ENCODE peak calls at places on chromosomes 1 and 21, in eight cellular contexts. One of them, this sample, is unnamed.

GRCh38 chr1:20366076-20366765 is 75.5 kb downstream of the VWA5B1 start:
- DNase-seq in gastrocnemius medialis: no peak
- DNase-seq in thoracic aorta: no peak
- DNase-seq in lower lobe of right lung: no peak
- DNase-seq in transverse colon: peak
- DNase-seq in ascending aorta: no peak
- DNase-seq in CD8-positive, alpha-beta memory T cell: no peak
- DNase-seq in right cardiac atrium: no peak
- DNase-seq in this sample: peak

GRCh38 chr1:225872075-225872430 is 10.1 kb downstream of the TMEM63A start:
- DNase-seq in ascending aorta: no peak
- DNase-seq in lower lobe of right lung: no peak
- DNase-seq in right cardiac atrium: no peak
- DNase-seq in CD8-positive, alpha-beta memory T cell: no peak
- DNase-seq in gastrocnemius medialis: no peak
- DNase-seq in thoracic aorta: no peak
- DNase-seq in transverse colon: no peak
- DNase-seq in this sample: no peak

GRCh38 chr1:220113136-220113695 is 19.3 kb downstream of the IARS2 start:
- DNase-seq in thoracic aorta: no peak
- DNase-seq in right cardiac atrium: no peak
- DNase-seq in transverse colon: no peak
- DNase-seq in CD8-positive, alpha-beta memory T cell: peak
- DNase-seq in gastrocnemius medialis: no peak
- DNase-seq in lower lobe of right lung: no peak
- DNase-seq in ascending aorta: no peak
- DNase-seq in this sample: peak

GRCh38 chr21:27060190-27060589 is 93.3 kb upstream of the ADAMTS5 start:
- DNase-seq in transverse colon: no peak
- DNase-seq in lower lobe of right lung: no peak
- DNase-seq in thoracic aorta: no peak
- DNase-seq in gastrocnemius medialis: no peak
- DNase-seq in CD8-positive, alpha-beta memory T cell: no peak
- DNase-seq in right cardiac atrium: no peak
- DNase-seq in ascending aorta: no peak
- DNase-seq in this sample: no peak

GRCh38 chr21:29233611-29234540 is 64.8 kb upstream of the BACH1 start:
- DNase-seq in gastrocnemius medialis: no peak
- DNase-seq in transverse colon: no peak
- DNase-seq in CD8-positive, alpha-beta memory T cell: no peak
- DNase-seq in lower lobe of right lung: no peak
- DNase-seq in ascending aorta: no peak
- DNase-seq in right cardiac atrium: no peak
- DNase-seq in thoracic aorta: no peak
- DNase-seq in this sample: no peak

GRCh38 chr1:228978486-228979324 is 243.4 kb downstream of the RHOU start:
- DNase-seq in ascending aorta: peak
- DNase-seq in lower lobe of right lung: no peak
- DNase-seq in right cardiac atrium: peak
- DNase-seq in transverse colon: peak
- DNase-seq in CD8-positive, alpha-beta memory T cell: no peak
- DNase-seq in gastrocnemius medialis: no peak
- DNase-seq in thoracic aorta: no peak
- DNase-seq in this sample: peak

GRCh38 chr1:205344010-205344808 is 12.5 kb downstream of the KLHDC8A start:
- DNase-seq in CD8-positive, alpha-beta memory T cell: peak
- DNase-seq in right cardiac atrium: peak
- DNase-seq in ascending aorta: no peak
- DNase-seq in gastrocnemius medialis: no peak
- DNase-seq in transverse colon: peak
- DNase-seq in thoracic aorta: no peak
- DNase-seq in lower lobe of right lung: peak
- DNase-seq in this sample: peak

GRCh38 chr1:244114895-244115294 is 63.8 kb downstream of the ZBTB18 start:
- DNase-seq in right cardiac atrium: no peak
- DNase-seq in thoracic aorta: no peak
- DNase-seq in lower lobe of right lung: no peak
- DNase-seq in gastrocnemius medialis: no peak
- DNase-seq in ascending aorta: no peak
- DNase-seq in CD8-positive, alpha-beta memory T cell: no peak
- DNase-seq in transverse colon: no peak
- DNase-seq in this sample: no peak

GRCh38 chr1:165235158-165235776 is 121.2 kb downstream of the LMX1A start:
- DNase-seq in lower lobe of right lung: no peak
- DNase-seq in CD8-positive, alpha-beta memory T cell: no peak
- DNase-seq in right cardiac atrium: peak
- DNase-seq in thoracic aorta: no peak
- DNase-seq in transverse colon: no peak
- DNase-seq in ascending aorta: no peak
- DNase-seq in gastrocnemius medialis: no peak
- DNase-seq in this sample: peak

GRCh38 chr1:226990133-226990716 is 50.1 kb downstream of the COQ8A start:
- DNase-seq in lower lobe of right lung: no peak
- DNase-seq in gastrocnemius medialis: peak
- DNase-seq in CD8-positive, alpha-beta memory T cell: no peak
- DNase-seq in right cardiac atrium: peak
- DNase-seq in thoracic aorta: no peak
- DNase-seq in ascending aorta: no peak
- DNase-seq in transverse colon: peak
- DNase-seq in this sample: no peak

GRCh38 chr1:182330303-182330702 is 61.3 kb downstream of the GLUL start:
- DNase-seq in transverse colon: peak
- DNase-seq in right cardiac atrium: no peak
- DNase-seq in gastrocnemius medialis: peak
- DNase-seq in thoracic aorta: no peak
- DNase-seq in ascending aorta: peak
- DNase-seq in lower lobe of right lung: no peak
- DNase-seq in CD8-positive, alpha-beta memory T cell: no peak
- DNase-seq in this sample: peak

GRCh38 chr1:91768786-91769697 is 116.9 kb downstream of the TGFBR3 start:
- DNase-seq in transverse colon: no peak
- DNase-seq in CD8-positive, alpha-beta memory T cell: no peak
- DNase-seq in right cardiac atrium: no peak
- DNase-seq in thoracic aorta: no peak
- DNase-seq in ascending aorta: no peak
- DNase-seq in gastrocnemius medialis: no peak
- DNase-seq in lower lobe of right lung: no peak
- DNase-seq in this sample: no peak

GRCh38 chr1:19338323-19338762 is 26.2 kb downstream of the SLC66A1 start:
- DNase-seq in transverse colon: no peak
- DNase-seq in thoracic aorta: no peak
- DNase-seq in right cardiac atrium: no peak
- DNase-seq in gastrocnemius medialis: no peak
- DNase-seq in CD8-positive, alpha-beta memory T cell: no peak
- DNase-seq in lower lobe of right lung: no peak
- DNase-seq in ascending aorta: no peak
- DNase-seq in this sample: peak

GRCh38 chr1:35576061-35576765 is 3.1 kb downstream of the TFAP2E start:
- DNase-seq in ascending aorta: no peak
- DNase-seq in gastrocnemius medialis: no peak
- DNase-seq in right cardiac atrium: no peak
- DNase-seq in lower lobe of right lung: no peak
- DNase-seq in thoracic aorta: no peak
- DNase-seq in transverse colon: no peak
- DNase-seq in CD8-positive, alpha-beta memory T cell: no peak
- DNase-seq in this sample: no peak

GRCh38 chr1:234908571-234908970 is 220.1 kb downstream of the TOMM20 start:
- DNase-seq in thoracic aorta: no peak
- DNase-seq in transverse colon: no peak
- DNase-seq in gastrocnemius medialis: no peak
- DNase-seq in ascending aorta: no peak
- DNase-seq in lower lobe of right lung: no peak
- DNase-seq in right cardiac atrium: no peak
- DNase-seq in CD8-positive, alpha-beta memory T cell: no peak
- DNase-seq in this sample: no peak

GRCh38 chr1:234909851-234910250 is 218.8 kb downstream of the TOMM20 start:
- DNase-seq in ascending aorta: no peak
- DNase-seq in CD8-positive, alpha-beta memory T cell: no peak
- DNase-seq in right cardiac atrium: no peak
- DNase-seq in lower lobe of right lung: no peak
- DNase-seq in thoracic aorta: no peak
- DNase-seq in gastrocnemius medialis: no peak
- DNase-seq in transverse colon: no peak
- DNase-seq in this sample: no peak

GRCh38 chr1:234909307-234909706 is 219.3 kb downstream of the TOMM20 start:
- DNase-seq in thoracic aorta: no peak
- DNase-seq in transverse colon: no peak
- DNase-seq in right cardiac atrium: no peak
- DNase-seq in lower lobe of right lung: no peak
- DNase-seq in gastrocnemius medialis: no peak
- DNase-seq in CD8-positive, alpha-beta memory T cell: no peak
- DNase-seq in ascending aorta: no peak
- DNase-seq in this sample: no peak

GRCh38 chr1:234906654-234907053 is 222.0 kb downstream of the TOMM20 start:
- DNase-seq in right cardiac atrium: no peak
- DNase-seq in thoracic aorta: no peak
- DNase-seq in ascending aorta: no peak
- DNase-seq in CD8-positive, alpha-beta memory T cell: no peak
- DNase-seq in transverse colon: no peak
- DNase-seq in lower lobe of right lung: no peak
- DNase-seq in gastrocnemius medialis: no peak
- DNase-seq in this sample: no peak

GRCh38 chr1:234907585-234908457 is 220.8 kb downstream of the TOMM20 start:
- DNase-seq in thoracic aorta: no peak
- DNase-seq in CD8-positive, alpha-beta memory T cell: no peak
- DNase-seq in transverse colon: no peak
- DNase-seq in gastrocnemius medialis: no peak
- DNase-seq in ascending aorta: no peak
- DNase-seq in right cardiac atrium: no peak
- DNase-seq in lower lobe of right lung: no peak
- DNase-seq in this sample: peak
- H3K27ac ChIP-seq in thoracic aorta: peak
- H3K27ac ChIP-seq in CD8-positive, alpha-beta memory T cell: no peak
- H3K27ac ChIP-seq in transverse colon: peak
- H3K27ac ChIP-seq in gastrocnemius medialis: no peak
- H3K27ac ChIP-seq in ascending aorta: peak
- H3K27ac ChIP-seq in right cardiac atrium: peak
- H3K27ac ChIP-seq in lower lobe of right lung: peak
- H3K27ac ChIP-seq in this sample: no peak

GRCh38 chr1:26472330-26472900 is at the start of gene HMGN2:
- DNase-seq in gastrocnemius medialis: peak
- DNase-seq in right cardiac atrium: peak
- DNase-seq in ascending aorta: peak
- DNase-seq in lower lobe of right lung: peak
- DNase-seq in transverse colon: peak
- DNase-seq in CD8-positive, alpha-beta memory T cell: peak
- DNase-seq in thoracic aorta: peak
- DNase-seq in this sample: peak

GRCh38 chr1:26472901-26473845 is 933 bp downstream of the HMGN2 start:
- DNase-seq in CD8-positive, alpha-beta memory T cell: peak
- DNase-seq in gastrocnemius medialis: peak
- DNase-seq in lower lobe of right lung: peak
- DNase-seq in ascending aorta: peak
- DNase-seq in transverse colon: peak
- DNase-seq in thoracic aorta: peak
- DNase-seq in right cardiac atrium: peak
- DNase-seq in this sample: peak

GRCh38 chr1:26471498-26472329 is 526 bp upstream of the HMGN2 start:
- DNase-seq in thoracic aorta: peak
- DNase-seq in right cardiac atrium: peak
- DNase-seq in CD8-positive, alpha-beta memory T cell: peak
- DNase-seq in ascending aorta: peak
- DNase-seq in gastrocnemius medialis: peak
- DNase-seq in lower lobe of right lung: peak
- DNase-seq in transverse colon: peak
- DNase-seq in this sample: peak

GRCh38 chr1:26469558-26469957 is 2.7 kb upstream of the HMGN2 start:
- DNase-seq in gastrocnemius medialis: no peak
- DNase-seq in lower lobe of right lung: no peak
- DNase-seq in transverse colon: no peak
- DNase-seq in CD8-positive, alpha-beta memory T cell: no peak
- DNase-seq in thoracic aorta: no peak
- DNase-seq in ascending aorta: no peak
- DNase-seq in right cardiac atrium: no peak
- DNase-seq in this sample: no peak

DNA sequence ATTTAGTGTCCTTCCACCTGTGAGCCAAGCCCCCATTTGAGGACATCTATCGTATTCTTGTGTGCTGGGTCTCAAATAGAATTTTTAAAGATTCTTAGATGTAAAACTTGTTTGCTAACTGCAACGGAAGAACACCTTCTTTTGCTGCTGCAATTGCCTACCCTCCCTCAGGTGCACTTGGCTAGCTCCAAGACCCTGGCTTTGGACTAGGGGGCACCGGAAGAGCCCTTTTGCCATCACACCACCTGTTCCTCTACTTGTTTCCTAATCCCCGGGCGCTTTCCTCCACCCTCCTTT is 1.1 kb upstream of the HMGN2 start:
- DNase-seq in ascending aorta: no peak
- DNase-seq in transverse colon: no peak
- DNase-seq in CD8-positive, alpha-beta memory T cell: no peak
- DNase-seq in right cardiac atrium: no peak
- DNase-seq in gastrocnemius medialis: no peak
- DNase-seq in thoracic aorta: no peak
- DNase-seq in lower lobe of right lung: no peak
- DNase-seq in this sample: no peak
- H3K27ac ChIP-seq in ascending aorta: no peak
- H3K27ac ChIP-seq in transverse colon: peak
- H3K27ac ChIP-seq in CD8-positive, alpha-beta memory T cell: no peak
- H3K27ac ChIP-seq in right cardiac atrium: no peak
- H3K27ac ChIP-seq in gastrocnemius medialis: peak
- H3K27ac ChIP-seq in thoracic aorta: no peak
- H3K27ac ChIP-seq in lower lobe of right lung: peak
- H3K27ac ChIP-seq in this sample: no peak

DNA sequence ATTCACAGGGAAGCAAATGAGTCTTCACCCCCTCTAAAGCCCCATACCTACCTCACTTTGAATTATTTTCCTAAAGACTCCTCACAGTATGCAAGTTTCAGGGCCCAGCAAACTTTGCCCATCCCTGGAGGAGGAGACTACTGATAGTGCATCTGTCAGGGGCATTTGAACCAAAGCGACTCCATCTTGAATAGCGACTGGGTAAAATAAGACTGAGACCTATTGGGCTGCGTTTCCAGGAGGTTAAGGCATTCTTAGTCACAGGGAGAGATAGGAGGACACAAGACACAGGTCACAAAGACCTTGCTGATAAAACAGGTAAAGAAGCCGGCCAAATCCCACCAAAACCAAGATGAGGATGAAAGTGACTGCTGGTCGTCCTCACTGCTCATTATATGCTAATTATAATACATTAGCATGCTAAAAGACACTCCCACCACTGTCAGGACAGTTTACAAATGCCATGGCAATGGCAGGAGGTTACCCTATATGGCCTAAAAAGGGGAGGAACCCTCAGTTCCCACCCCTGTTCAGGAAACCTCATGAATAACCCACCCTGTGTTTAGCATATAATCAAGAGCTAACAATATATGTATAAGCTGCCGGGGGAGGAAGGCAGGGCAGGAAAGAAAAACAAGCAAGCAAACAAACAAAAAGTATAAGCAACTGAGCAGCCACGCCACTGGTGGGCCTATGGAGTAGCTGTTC is 3.3 kb upstream of the PKNOX1 start:
- DNase-seq in right cardiac atrium: no peak
- DNase-seq in ascending aorta: no peak
- DNase-seq in gastrocnemius medialis: no peak
- DNase-seq in CD8-positive, alpha-beta memory T cell: no peak
- DNase-seq in lower lobe of right lung: no peak
- DNase-seq in transverse colon: no peak
- DNase-seq in thoracic aorta: no peak
- DNase-seq in this sample: no peak
- H3K27ac ChIP-seq in right cardiac atrium: no peak
- H3K27ac ChIP-seq in ascending aorta: no peak
- H3K27ac ChIP-seq in gastrocnemius medialis: no peak
- H3K27ac ChIP-seq in CD8-positive, alpha-beta memory T cell: peak
- H3K27ac ChIP-seq in lower lobe of right lung: no peak
- H3K27ac ChIP-seq in transverse colon: no peak
- H3K27ac ChIP-seq in thoracic aorta: no peak
- H3K27ac ChIP-seq in this sample: peak

GRCh38 chr1:41681331-41682136 is 197.1 kb upstream of the EDN2 start:
- DNase-seq in CD8-positive, alpha-beta memory T cell: no peak
- DNase-seq in lower lobe of right lung: no peak
- DNase-seq in right cardiac atrium: no peak
- DNase-seq in gastrocnemius medialis: no peak
- DNase-seq in ascending aorta: no peak
- DNase-seq in transverse colon: no peak
- DNase-seq in thoracic aorta: no peak
- DNase-seq in this sample: peak
- H3K27ac ChIP-seq in CD8-positive, alpha-beta memory T cell: no peak
- H3K27ac ChIP-seq in lower lobe of right lung: no peak
- H3K27ac ChIP-seq in right cardiac atrium: peak
- H3K27ac ChIP-seq in gastrocnemius medialis: peak
- H3K27ac ChIP-seq in ascending aorta: no peak
- H3K27ac ChIP-seq in transverse colon: no peak
- H3K27ac ChIP-seq in thoracic aorta: no peak
- H3K27ac ChIP-seq in this sample: no peak

This sample was measured in cardiac muscle cell.